ENCODE peak calls at places on chromosomes 13 and 19, in eight cellular contexts. One of them, this sample, is unnamed.
A peak's percentile ranks its signal among the peaks of the same experiment; 100 is the strongest.

GRCh38 chr19:10206226-10206873 is 11.6 kb upstream of the DNMT1 start:
- DNase-seq in hepatic stellate cell: no peak
- DNase-seq in left lung: peak; percentile 80
- DNase-seq in right lobe of liver: no peak
- DNase-seq in kidney epithelial cell: no peak
- DNase-seq in foreskin fibroblast: peak; percentile 57
- DNase-seq in pons: no peak
- DNase-seq in nucleus accumbens: no peak
- DNase-seq in this sample: no peak

GRCh38 chr19:13098291-13099072 is 4.2 kb downstream of the LYL1 start:
- DNase-seq in right lobe of liver: no peak
- DNase-seq in hepatic stellate cell: peak; percentile 85
- DNase-seq in foreskin fibroblast: peak; percentile 83
- DNase-seq in nucleus accumbens: no peak
- DNase-seq in kidney epithelial cell: no peak
- DNase-seq in pons: peak; percentile 65
- DNase-seq in left lung: no peak
- DNase-seq in this sample: peak; percentile 68

GRCh38 chr13:94711561-94712286 is 621 bp downstream of the SOX21 start:
- DNase-seq in kidney epithelial cell: no peak
- DNase-seq in pons: no peak
- DNase-seq in left lung: peak; percentile 81
- DNase-seq in nucleus accumbens: no peak
- DNase-seq in hepatic stellate cell: no peak
- DNase-seq in right lobe of liver: no peak
- DNase-seq in foreskin fibroblast: peak; percentile 52
- DNase-seq in this sample: peak; percentile 67

GRCh38 chr13:24097064-24097463 is 63.5 kb upstream of the SPATA13 start:
- DNase-seq in nucleus accumbens: peak; percentile 21
- DNase-seq in left lung: no peak
- DNase-seq in foreskin fibroblast: no peak
- DNase-seq in kidney epithelial cell: peak; percentile 19
- DNase-seq in right lobe of liver: no peak
- DNase-seq in pons: no peak
- DNase-seq in hepatic stellate cell: no peak
- DNase-seq in this sample: peak; percentile 67

GRCh38 chr13:111460548-111461444 is 140.4 kb downstream of the TEX29 start:
- DNase-seq in foreskin fibroblast: peak; percentile 73
- DNase-seq in left lung: no peak
- DNase-seq in hepatic stellate cell: peak; percentile 65
- DNase-seq in kidney epithelial cell: peak; percentile 14
- DNase-seq in right lobe of liver: no peak
- DNase-seq in nucleus accumbens: no peak
- DNase-seq in pons: peak; percentile 84
- DNase-seq in this sample: no peak

GRCh38 chr13:107834717-107835116 is 380.6 kb downstream of the LIG4 start:
- DNase-seq in pons: no peak
- DNase-seq in left lung: no peak
- DNase-seq in kidney epithelial cell: no peak
- DNase-seq in foreskin fibroblast: no peak
- DNase-seq in hepatic stellate cell: no peak
- DNase-seq in right lobe of liver: no peak
- DNase-seq in nucleus accumbens: no peak
- DNase-seq in this sample: no peak

GRCh38 chr13:113948034-113948742 is 25.7 kb downstream of the C13orf46 start:
- DNase-seq in pons: no peak
- DNase-seq in foreskin fibroblast: peak; percentile 32
- DNase-seq in left lung: no peak
- DNase-seq in right lobe of liver: no peak
- DNase-seq in nucleus accumbens: no peak
- DNase-seq in kidney epithelial cell: no peak
- DNase-seq in hepatic stellate cell: peak; percentile 54
- DNase-seq in this sample: no peak

GRCh38 chr19:19461671-19462622 is 53.4 kb downstream of the TSSK6 start:
- DNase-seq in kidney epithelial cell: no peak
- DNase-seq in right lobe of liver: no peak
- DNase-seq in left lung: peak; percentile 87
- DNase-seq in foreskin fibroblast: peak; percentile 82
- DNase-seq in hepatic stellate cell: no peak
- DNase-seq in nucleus accumbens: no peak
- DNase-seq in pons: no peak
- DNase-seq in this sample: no peak

GRCh38 chr13:39036212-39036611 is 1.7 kb downstream of the PROSER1 start:
- DNase-seq in pons: no peak
- DNase-seq in hepatic stellate cell: no peak
- DNase-seq in foreskin fibroblast: peak; percentile 36
- DNase-seq in kidney epithelial cell: no peak
- DNase-seq in right lobe of liver: no peak
- DNase-seq in left lung: no peak
- DNase-seq in nucleus accumbens: no peak
- DNase-seq in this sample: no peak

GRCh38 chr13:46751811-46752635 is 44.9 kb downstream of the ESD start:
- DNase-seq in hepatic stellate cell: no peak
- DNase-seq in kidney epithelial cell: no peak
- DNase-seq in right lobe of liver: no peak
- DNase-seq in left lung: no peak
- DNase-seq in nucleus accumbens: no peak
- DNase-seq in pons: peak; percentile 50
- DNase-seq in foreskin fibroblast: peak; percentile 15
- DNase-seq in this sample: peak; percentile 66